ENCODE peak calls at places on chromosomes 7 and 10, in four cellular contexts. V is Karpas-422; G is neural progenitor cell; J is CD8-positive, alpha-beta T cell. H is an unnamed sample. For H3K4me1 and H3K9me3, the result is how much of the 10 kb centered on the place peaks cover.

GRCh38 chr10:45424668-45425404 is 50.8 kb downstream of the ALOX5 start:
- DNase-seq in J (no peak), G (no peak), V (no peak), H (no peak)

GRCh38 chr10:86355571-86356038 is 11.0 kb downstream of the GRID1 start:
- DNase-seq in G (no peak), J (no peak), V (peak), H (no peak)

GRCh38 chr10:128211064-128211504 is 84.9 kb upstream of the MKI67 start:
- DNase-seq in G (no peak), J (no peak), V (no peak), H (no peak)

GRCh38 chr7:152869041-152869676 is 109.6 kb downstream of the ACTR3B start:
- DNase-seq in G (no peak), J (no peak), V (no peak), H (no peak)

GRCh38 chr7:84484502-84485079 is 290.0 kb upstream of the SEMA3A start:
- DNase-seq in G (no peak), J (no peak), V (no peak), H (no peak)

GRCh38 chr10:43421519-43421918 is 12.5 kb upstream of the HNRNPF start:
- DNase-seq in V (peak), G (no peak), J (no peak), H (no peak)

GRCh38 chr10:15112657-15113056 is 15.5 kb downstream of the RPP38 start:
- DNase-seq in G (no peak), V (no peak), J (no peak), H (no peak)

GRCh38 chr10:35592421-35592820 is 12.7 kb upstream of the GJD4 start:
- DNase-seq in V (no peak), G (no peak), J (no peak), H (no peak)

GRCh38 chr10:90887555-90887954 is 15.8 kb downstream of the RPP30 start:
- DNase-seq in J (no peak), G (no peak), V (no peak), H (no peak)

GRCh38 chr7:25073451-25073850 is 51.6 kb downstream of the CYCS start:
- DNase-seq in J (no peak), G (no peak), V (no peak), H (no peak)

GRCh38 chr10:24459836-24460235 is 250.9 kb downstream of the KIAA1217 start:
- DNase-seq in G (no peak), J (no peak), V (no peak), H (no peak)

GRCh38 chr7:13848576-13849527 is 140.6 kb downstream of the ETV1 start:
- DNase-seq in V (no peak), G (peak), J (no peak), H (no peak)

GRCh38 chr7:35370694-35371093 is 116.8 kb upstream of the TBX20 start:
- DNase-seq in G (peak), V (no peak), J (no peak), H (no peak)

GRCh38 chr7:35992436-35992835 is 160.6 kb upstream of the EEPD1 start:
- DNase-seq in J (no peak), V (no peak), G (no peak), H (no peak)

GRCh38 chr10:35640474-35640873 is 1.6 kb downstream of the FZD8 start:
- DNase-seq in J (no peak), V (no peak), G (peak), H (no peak)

GRCh38 chr10:28072573-28072972 is 73.7 kb upstream of the ODAD2 start:
- DNase-seq in V (no peak), G (no peak), J (no peak), H (no peak)

GRCh38 chr10:68471063-68471585 is 649 bp downstream of the DNA2 start:
- DNase-seq in V (peak), J (no peak), G (peak), H (no peak)

GRCh38 chr10:59508296-59508695 is 145.9 kb upstream of the FAM13C start:
- DNase-seq in J (no peak), V (no peak), G (no peak), H (no peak)

GRCh38 chr10:133528845-133529575 is 1.8 kb downstream of the CYP2E1 start:
- DNase-seq in G (no peak), V (no peak), J (no peak), H (no peak)

GRCh38 chr10:21976280-21976679 is 27.2 kb downstream of the DNAJC1 start:
- DNase-seq in G (no peak), V (no peak), J (no peak), H (no peak)

GRCh38 chr7:5296015-5296621 is 13.4 kb downstream of the SLC29A4 start:
- DNase-seq in G (peak), J (peak), V (no peak), H (no peak)

GRCh38 chr7:151662291-151662690 is 142.6 kb upstream of the RHEB start:
- DNase-seq in V (no peak), J (no peak), G (no peak), H (no peak)

GRCh38 chr10:48257407-48257961 is 17.0 kb downstream of the FRMPD2 start:
- DNase-seq in V (no peak), J (no peak), G (no peak), H (no peak)

GRCh38 chr7:14095233-14095950 is 105.9 kb upstream of the ETV1 start:
- DNase-seq in G (no peak), J (no peak), V (no peak), H (no peak)

GRCh38 chr7:158078161-158078910 is 509.3 kb downstream of the PTPRN2 start:
- DNase-seq in V (no peak), J (no peak), G (no peak), H (no peak)

GRCh38 chr7:88104732-88105131 is 115.1 kb downstream of the SRI start:
- DNase-seq in G (no peak), J (no peak), V (no peak), H (no peak)

GRCh38 chr10:100025528-100026070 is 15.9 kb upstream of the DNMBP start:
- DNase-seq in J (no peak), V (no peak), G (peak), H (no peak)

GRCh38 chr10:60171436-60172013 is 218.2 kb downstream of the ANK3 start:
- DNase-seq in J (no peak), V (no peak), G (no peak), H (no peak)

GRCh38 chr10:65827344-65827743 is 1098.5 kb upstream of the LRRTM3 start:
- DNase-seq in V (no peak), G (peak), J (no peak), H (no peak)

GRCh38 chr7:8190121-8190895 is 71.7 kb downstream of the ICA1 start:
- DNase-seq in J (peak), V (peak), G (peak), H (peak)

GRCh38 chr7:139648941-139649425 is 125.5 kb downstream of the CLEC2L start:
- DNase-seq in G (no peak), V (no peak), J (no peak), H (no peak)

GRCh38 chr10:95729323-95730055 is 26.5 kb upstream of the ENTPD1 start:
- DNase-seq in V (no peak), G (no peak), J (no peak), H (no peak)

GRCh38 chr10:80413152-80413996 is 5.0 kb downstream of the PRXL2A start:
- DNase-seq in J (no peak), V (no peak), G (no peak), H (no peak)

GRCh38 chr10:78470267-78471103 is 436.8 kb downstream of the RPS24 start:
- DNase-seq in G (no peak), J (no peak), V (no peak), H (no peak)

GRCh38 chr7:46015107-46015868 is 94.2 kb upstream of the IGFBP3 start:
- DNase-seq in V (no peak), G (peak), J (no peak), H (no peak)

GRCh38 chr10:14654821-14655382 is 119.8 kb downstream of the FAM107B start:
- DNase-seq in G (no peak), J (no peak), V (peak), H (no peak)

GRCh38 chr7:27141591-27142561 is 1.6 kb downstream of the HOXA5 start:
- DNase-seq in V (no peak), G (peak), J (no peak), H (no peak)

GRCh38 chr10:35643976-35644799 is 2.1 kb upstream of the FZD8 start:
- DNase-seq in J (no peak), G (peak), V (no peak), H (peak)

GRCh38 chr7:36598056-36598675 is 126.1 kb downstream of the AOAH start:
- DNase-seq in G (peak), V (no peak), J (no peak), H (no peak)

GRCh38 chr7:75945297-75946168 is 30.6 kb downstream of the POR start:
- DNase-seq in J (no peak), G (no peak), V (no peak), H (no peak)

GRCh38 chr10:103636996-103637395 is 143.5 kb downstream of the NEURL1 start:
- DNase-seq in G (no peak), J (no peak), V (no peak), H (no peak)
- H3K4me1 ChIP-seq in G (under half), J (under half), V (under half), H (under half)

GRCh38 chr10:131774618-131775443 is 126.0 kb upstream of the PPP2R2D start:
- DNase-seq in J (no peak), G (no peak), V (no peak), H (no peak)

GRCh38 chr10:131773321-131773988 is 127.4 kb upstream of the PPP2R2D start:
- DNase-seq in G (no peak), J (no peak), V (no peak), H (no peak)

GRCh38 chr10:131775833-131776232 is 125.0 kb upstream of the PPP2R2D start:
- DNase-seq in G (no peak), V (no peak), J (no peak), H (no peak)

GRCh38 chr10:131775444-131775832 is 125.4 kb upstream of the PPP2R2D start:
- DNase-seq in G (peak), V (no peak), J (no peak), H (no peak)

DNA sequence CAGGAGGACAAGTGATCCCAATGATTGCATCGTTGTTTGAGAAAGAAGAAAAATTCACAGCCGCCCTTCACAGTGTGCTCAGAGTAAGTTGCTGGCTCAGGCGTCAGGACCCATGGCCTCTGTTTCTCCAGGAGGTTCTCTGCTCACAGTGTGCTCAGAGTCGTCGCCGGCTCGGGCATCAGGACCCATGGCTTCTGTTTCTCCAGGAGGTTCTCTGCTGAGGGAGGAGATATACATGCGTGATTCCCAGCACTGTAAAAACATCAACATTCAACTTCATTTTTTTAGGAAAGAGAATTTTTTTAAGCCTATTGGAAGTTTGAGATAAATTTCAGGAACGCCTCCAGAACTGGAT is 126.8 kb upstream of the PPP2R2D start:
- DNase-seq in J (no peak), V (no peak), G (no peak), H (no peak)
- H3K9me3 ChIP-seq in J (under half), V (under half), G (under half), H (under half)

GRCh38 chr10:17356820-17357219 is 97.6 kb downstream of the ST8SIA6 start:
- DNase-seq in J (no peak), V (no peak), G (no peak), H (no peak)

GRCh38 chr10:17352583-17352982 is 101.8 kb downstream of the ST8SIA6 start:
- DNase-seq in G (no peak), V (no peak), J (no peak), H (no peak)

GRCh38 chr10:17351506-17351905 is 102.9 kb downstream of the ST8SIA6 start:
- DNase-seq in G (no peak), J (no peak), V (no peak), H (no peak)

GRCh38 chr10:17354781-17355180 is 99.6 kb downstream of the ST8SIA6 start:
- DNase-seq in J (no peak), V (no peak), G (no peak), H (no peak)

GRCh38 chr10:17353568-17353967 is 100.8 kb downstream of the ST8SIA6 start:
- DNase-seq in J (no peak), G (no peak), V (no peak), H (no peak)
- H3K27ac ChIP-seq in J (no peak), G (no peak), V (no peak), H (no peak)

GRCh38 chr7:3367271-3367670 is 66.2 kb downstream of the SDK1 start:
- DNase-seq in G (no peak), J (no peak), V (no peak), H (no peak)

GRCh38 chr7:3370068-3370704 is 69.1 kb downstream of the SDK1 start:
- DNase-seq in V (no peak), J (no peak), G (no peak), H (no peak)

GRCh38 chr7:3371601-3372000 is 70.5 kb downstream of the SDK1 start:
- DNase-seq in V (no peak), J (no peak), G (no peak), H (no peak)
- H3K4me1 ChIP-seq in V (under half), J (under half), G (under half), H (under half)

DNA sequence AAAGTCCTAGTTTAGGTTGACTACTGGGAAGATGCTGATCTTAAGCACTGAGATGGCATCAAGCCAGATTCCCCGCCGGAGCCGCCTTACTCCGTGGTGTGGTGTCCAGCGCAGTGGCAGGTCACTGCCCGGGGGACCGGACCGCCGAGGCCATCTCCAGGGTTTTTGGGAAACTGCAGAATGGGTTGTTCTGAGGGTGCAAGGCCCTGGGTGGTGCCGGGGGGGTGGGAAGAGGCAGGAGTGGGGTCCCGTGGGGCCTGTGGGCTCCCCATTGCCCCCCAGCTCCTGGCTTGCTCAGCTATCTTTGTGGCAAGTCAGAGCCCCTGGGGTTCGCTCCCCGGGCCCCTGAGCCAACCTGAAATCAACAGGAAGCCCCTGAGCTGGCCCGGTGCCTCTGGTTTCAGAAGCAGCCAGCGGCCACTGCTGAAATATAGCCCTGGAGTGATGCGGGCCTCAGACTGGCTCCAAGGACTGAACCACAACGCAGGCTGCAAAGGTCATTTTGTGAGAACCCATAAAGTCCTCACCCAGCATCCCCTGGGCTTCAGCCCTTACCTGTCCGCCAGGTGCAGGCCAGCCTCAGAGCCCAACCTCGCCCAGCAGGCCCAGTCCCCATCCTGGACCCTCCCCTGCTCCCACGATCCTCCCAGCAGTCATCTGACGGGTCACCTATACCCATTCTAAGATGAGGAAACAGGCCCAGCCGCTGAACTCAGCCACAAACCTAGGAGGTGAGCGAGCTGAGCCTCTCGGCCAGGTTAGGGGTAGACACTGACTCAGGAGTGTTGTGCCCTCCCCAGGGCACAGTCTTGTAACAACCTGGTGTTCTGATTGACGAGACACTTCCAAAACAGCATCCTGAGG is 102.7 kb downstream of the PDGFA start:
- DNase-seq in V (no peak), G (no peak), J (no peak), H (no peak)
- H3K9me3 ChIP-seq in V (under half), G (under half), J (under half), H (under half)

DNA sequence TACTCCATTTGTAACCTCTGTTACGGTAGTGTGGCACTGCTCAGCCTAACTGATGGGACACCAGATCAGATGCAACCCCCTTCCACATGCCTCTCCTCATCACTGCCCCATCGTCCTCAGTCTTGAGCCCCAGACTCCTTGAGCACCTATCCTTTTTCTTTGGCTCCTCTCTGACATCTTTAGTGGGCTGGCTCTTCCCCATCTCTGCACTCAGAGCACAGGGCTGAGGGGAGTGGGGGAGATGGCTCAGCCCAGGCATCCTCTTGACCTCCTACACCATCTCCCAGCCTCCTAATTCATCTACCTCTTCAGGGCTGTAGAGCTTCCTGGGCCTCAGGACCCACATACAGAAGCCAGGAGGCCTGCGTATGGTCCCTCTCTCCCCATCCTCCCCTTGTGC is 1.5 kb upstream of the POLM start:
- DNase-seq in G (no peak), J (no peak), V (no peak), H (peak)
- H3K27ac ChIP-seq in G (no peak), J (no peak), V (no peak), H (no peak)

GRCh38 chr10:4291995-4292394 is 507.0 kb upstream of the KLF6 start:
- DNase-seq in V (no peak), J (no peak), G (no peak), H (no peak)

GRCh38 chr10:4294271-4294670 is 509.3 kb upstream of the KLF6 start:
- DNase-seq in G (no peak), V (no peak), J (no peak), H (no peak)

GRCh38 chr10:4296165-4296564 is 511.2 kb upstream of the KLF6 start:
- DNase-seq in V (no peak), G (peak), J (no peak), H (no peak)

GRCh38 chr10:4294996-4295792 is 510.2 kb upstream of the KLF6 start:
- DNase-seq in V (no peak), G (no peak), J (no peak), H (no peak)
- H3K4me1 ChIP-seq in V (under half), G (under half), J (under half), H (under half)

DNA sequence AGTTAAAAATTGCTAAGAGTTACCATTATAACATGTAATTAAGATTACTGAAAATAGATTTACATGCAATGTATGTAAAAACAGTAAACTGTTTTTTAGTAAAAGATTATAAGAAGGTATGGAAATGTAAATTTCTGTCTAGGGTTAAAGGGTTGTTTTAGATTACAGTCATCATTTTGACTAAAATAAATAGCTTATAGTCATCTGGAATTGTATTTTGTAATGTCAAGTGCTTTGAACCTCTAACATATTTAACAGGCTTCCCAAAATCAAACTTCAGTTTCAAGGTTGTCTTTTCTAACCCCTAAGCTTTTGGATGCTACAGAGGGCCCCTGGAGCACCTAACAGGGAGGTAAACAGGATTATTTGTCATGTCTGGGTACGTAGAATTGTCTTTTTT is 35.0 kb upstream of the ZNF746 start:
- DNase-seq in J (no peak), G (no peak), V (no peak), H (no peak)
- H3K9me3 ChIP-seq in J (under half), G (under half), V (under half), H (under half)

DNA sequence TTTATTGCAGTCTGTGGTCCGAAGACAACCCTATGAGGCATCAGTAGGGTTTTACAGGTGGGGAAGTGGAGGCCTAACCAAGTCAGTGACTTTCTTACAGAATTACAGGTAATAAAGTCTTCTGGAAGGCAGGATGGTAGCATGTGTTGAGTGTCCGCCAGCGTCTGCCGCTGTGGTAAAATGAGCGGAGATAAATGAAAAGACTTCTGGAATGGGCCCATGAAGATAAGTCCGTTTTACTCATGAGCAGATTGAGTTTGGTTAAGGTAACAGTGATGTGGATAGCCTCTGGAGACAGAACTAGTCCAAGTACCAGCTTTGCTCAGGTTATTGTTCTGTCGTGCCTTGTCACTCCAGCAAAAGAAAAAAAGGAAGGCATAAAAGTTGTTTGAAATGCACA is 966 bp downstream of the FBH1 start:
- DNase-seq in J (no peak), G (no peak), V (no peak), H (no peak)
- H3K27ac ChIP-seq in J (no peak), G (no peak), V (no peak), H (peak)

GRCh38 chr10:52440612-52441285 is 126.7 kb downstream of the DKK1 start:
- DNase-seq in V (no peak), G (peak), J (no peak), H (no peak)
- H3K4me1 ChIP-seq in V (under half), G (under half), J (under half), H (under half)